ENCODE peak calls at places on chromosomes 1 and 21, in ten cellular contexts. One of them, this sample, is unnamed.

GRCh38 chr1:89335486-89335885 is 28.4 kb upstream of the GBP6 start:
- DNase-seq in Peyer's patch: no peak
- DNase-seq in IMR-90: no peak
- DNase-seq in cardiac muscle cell: no peak
- DNase-seq in B cell: no peak
- DNase-seq in GM06990: no peak
- DNase-seq in astrocyte: no peak
- DNase-seq in heart right ventricle: no peak
- DNase-seq in CD8-positive, alpha-beta T cell: no peak
- DNase-seq in nephron progenitor cell: no peak
- DNase-seq in this sample: no peak

GRCh38 chr1:153390938-153391710 is at the start of gene S100A8:
- DNase-seq in Peyer's patch: no peak
- DNase-seq in IMR-90: no peak
- DNase-seq in cardiac muscle cell: peak; percentile 38
- DNase-seq in B cell: no peak
- DNase-seq in GM06990: no peak
- DNase-seq in astrocyte: no peak
- DNase-seq in heart right ventricle: peak; percentile 59
- DNase-seq in CD8-positive, alpha-beta T cell: no peak
- DNase-seq in nephron progenitor cell: no peak
- DNase-seq in this sample: no peak

GRCh38 chr1:53781654-53782053 is 42.7 kb upstream of the GLIS1 start:
- DNase-seq in Peyer's patch: no peak
- DNase-seq in IMR-90: peak; percentile 44
- DNase-seq in cardiac muscle cell: no peak
- DNase-seq in B cell: no peak
- DNase-seq in GM06990: no peak
- DNase-seq in astrocyte: peak; percentile 55
- DNase-seq in heart right ventricle: no peak
- DNase-seq in CD8-positive, alpha-beta T cell: no peak
- DNase-seq in nephron progenitor cell: no peak
- DNase-seq in this sample: no peak

GRCh38 chr1:2906105-2906504 is 104.6 kb upstream of the TTC34 start:
- DNase-seq in Peyer's patch: no peak
- DNase-seq in IMR-90: no peak
- DNase-seq in cardiac muscle cell: no peak
- DNase-seq in B cell: no peak
- DNase-seq in GM06990: no peak
- DNase-seq in astrocyte: no peak
- DNase-seq in heart right ventricle: peak; percentile 16
- DNase-seq in CD8-positive, alpha-beta T cell: no peak
- DNase-seq in nephron progenitor cell: no peak
- DNase-seq in this sample: no peak

GRCh38 chr21:29849735-29850176 is 90.0 kb downstream of the GRIK1 start:
- DNase-seq in Peyer's patch: no peak
- DNase-seq in IMR-90: peak; percentile 57
- DNase-seq in cardiac muscle cell: peak; percentile 74
- DNase-seq in B cell: peak; percentile 31
- DNase-seq in GM06990: peak; percentile 4
- DNase-seq in astrocyte: peak; percentile 20
- DNase-seq in heart right ventricle: peak; percentile 39
- DNase-seq in CD8-positive, alpha-beta T cell: no peak
- DNase-seq in nephron progenitor cell: peak; percentile 52
- DNase-seq in this sample: no peak

GRCh38 chr1:207603777-207604176 is 41.2 kb upstream of the CR1L start:
- DNase-seq in Peyer's patch: no peak
- DNase-seq in IMR-90: peak; percentile 57
- DNase-seq in cardiac muscle cell: no peak
- DNase-seq in B cell: no peak
- DNase-seq in GM06990: no peak
- DNase-seq in astrocyte: peak; percentile 3
- DNase-seq in heart right ventricle: no peak
- DNase-seq in CD8-positive, alpha-beta T cell: no peak
- DNase-seq in nephron progenitor cell: no peak
- DNase-seq in this sample: no peak

GRCh38 chr1:211698161-211699026 is 23.0 kb upstream of the NEK2 start:
- DNase-seq in Peyer's patch: peak; percentile 85
- DNase-seq in IMR-90: peak; percentile 41
- DNase-seq in cardiac muscle cell: peak; percentile 83
- DNase-seq in B cell: peak; percentile 72
- DNase-seq in GM06990: peak; percentile 82
- DNase-seq in astrocyte: peak; percentile 29
- DNase-seq in heart right ventricle: peak; percentile 64
- DNase-seq in CD8-positive, alpha-beta T cell: peak; percentile 70
- DNase-seq in nephron progenitor cell: peak; percentile 89
- DNase-seq in this sample: peak; percentile 85

GRCh38 chr1:211829343-211830054 is 1.1 kb downstream of the LPGAT1 start:
- DNase-seq in Peyer's patch: peak; percentile 26
- DNase-seq in IMR-90: no peak
- DNase-seq in cardiac muscle cell: peak; percentile 74
- DNase-seq in B cell: no peak
- DNase-seq in GM06990: peak; percentile 14
- DNase-seq in astrocyte: peak; percentile 10
- DNase-seq in heart right ventricle: peak; percentile 12
- DNase-seq in CD8-positive, alpha-beta T cell: no peak
- DNase-seq in nephron progenitor cell: peak; percentile 52
- DNase-seq in this sample: no peak

GRCh38 chr1:206656936-206657335 is 21.6 kb downstream of the DYRK3 start:
- DNase-seq in Peyer's patch: no peak
- DNase-seq in IMR-90: no peak
- DNase-seq in cardiac muscle cell: no peak
- DNase-seq in B cell: no peak
- DNase-seq in GM06990: no peak
- DNase-seq in astrocyte: no peak
- DNase-seq in heart right ventricle: no peak
- DNase-seq in CD8-positive, alpha-beta T cell: no peak
- DNase-seq in nephron progenitor cell: no peak
- DNase-seq in this sample: no peak

GRCh38 chr1:224632921-224633321 is 16.8 kb downstream of the CNIH3 start:
- DNase-seq in Peyer's patch: no peak
- DNase-seq in IMR-90: peak; percentile 30
- DNase-seq in cardiac muscle cell: no peak
- DNase-seq in B cell: no peak
- DNase-seq in GM06990: no peak
- DNase-seq in astrocyte: peak; percentile 90
- DNase-seq in heart right ventricle: no peak
- DNase-seq in CD8-positive, alpha-beta T cell: no peak
- DNase-seq in nephron progenitor cell: no peak
- DNase-seq in this sample: no peak

DNA sequence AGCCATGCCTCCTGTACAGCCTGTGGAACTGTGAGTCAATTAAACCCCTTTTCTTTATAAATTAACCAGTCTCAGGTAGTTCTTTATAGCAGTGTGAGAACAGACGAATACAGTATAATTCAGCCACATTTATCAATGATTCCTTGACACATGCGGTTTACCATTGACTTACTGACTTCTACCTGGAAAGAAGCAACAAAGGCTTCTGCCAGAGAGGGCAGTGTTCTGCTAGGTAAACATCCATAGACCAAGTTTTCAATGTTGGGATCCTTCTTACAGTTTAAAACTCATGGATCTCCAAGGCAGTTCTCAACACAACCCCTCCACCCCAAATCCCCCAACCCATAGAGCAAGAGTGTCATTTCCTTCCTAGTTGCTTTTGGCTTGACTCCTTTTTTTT is 150.6 kb downstream of the ZNF648 start:
- DNase-seq in Peyer's patch: no peak
- DNase-seq in IMR-90: no peak
- DNase-seq in cardiac muscle cell: peak; percentile 1
- DNase-seq in B cell: no peak
- DNase-seq in GM06990: no peak
- DNase-seq in astrocyte: no peak
- DNase-seq in heart right ventricle: no peak
- DNase-seq in CD8-positive, alpha-beta T cell: no peak
- DNase-seq in nephron progenitor cell: no peak
- DNase-seq in this sample: no peak
- TF ChIP-seq CTCF in Peyer's patch: no peak
- TF ChIP-seq CTCF in IMR-90: no peak
- TF ChIP-seq CTCF in cardiac muscle cell: no peak
- TF ChIP-seq CTCF in B cell: no peak
- TF ChIP-seq CTCF in GM06990: peak; percentile 36
- TF ChIP-seq CTCF in astrocyte: no peak
- TF ChIP-seq CTCF in heart right ventricle: peak; percentile 5
- TF ChIP-seq CTCF in CD8-positive, alpha-beta T cell: no peak
- TF ChIP-seq CTCF in nephron progenitor cell: peak; percentile 27
- TF ChIP-seq CTCF in this sample: no peak

GRCh38 chr1:37171651-37172050 is 137.3 kb upstream of the GRIK3 start:
- DNase-seq in Peyer's patch: no peak
- DNase-seq in IMR-90: no peak
- DNase-seq in cardiac muscle cell: no peak
- DNase-seq in B cell: no peak
- DNase-seq in GM06990: no peak
- DNase-seq in astrocyte: no peak
- DNase-seq in heart right ventricle: no peak
- DNase-seq in CD8-positive, alpha-beta T cell: no peak
- DNase-seq in nephron progenitor cell: no peak
- DNase-seq in this sample: no peak

GRCh38 chr1:37175666-37176215 is 141.4 kb upstream of the GRIK3 start:
- DNase-seq in Peyer's patch: no peak
- DNase-seq in IMR-90: no peak
- DNase-seq in cardiac muscle cell: no peak
- DNase-seq in B cell: no peak
- DNase-seq in GM06990: no peak
- DNase-seq in astrocyte: no peak
- DNase-seq in heart right ventricle: no peak
- DNase-seq in CD8-positive, alpha-beta T cell: no peak
- DNase-seq in nephron progenitor cell: no peak
- DNase-seq in this sample: no peak

GRCh38 chr1:37174876-37175275 is 140.6 kb upstream of the GRIK3 start:
- DNase-seq in Peyer's patch: no peak
- DNase-seq in IMR-90: no peak
- DNase-seq in cardiac muscle cell: no peak
- DNase-seq in B cell: no peak
- DNase-seq in GM06990: no peak
- DNase-seq in astrocyte: no peak
- DNase-seq in heart right ventricle: no peak
- DNase-seq in CD8-positive, alpha-beta T cell: no peak
- DNase-seq in nephron progenitor cell: no peak
- DNase-seq in this sample: no peak

GRCh38 chr1:37176269-37176668 is 142.0 kb upstream of the GRIK3 start:
- DNase-seq in Peyer's patch: no peak
- DNase-seq in IMR-90: no peak
- DNase-seq in cardiac muscle cell: no peak
- DNase-seq in B cell: no peak
- DNase-seq in GM06990: no peak
- DNase-seq in astrocyte: no peak
- DNase-seq in heart right ventricle: no peak
- DNase-seq in CD8-positive, alpha-beta T cell: no peak
- DNase-seq in nephron progenitor cell: no peak
- DNase-seq in this sample: no peak

DNA sequence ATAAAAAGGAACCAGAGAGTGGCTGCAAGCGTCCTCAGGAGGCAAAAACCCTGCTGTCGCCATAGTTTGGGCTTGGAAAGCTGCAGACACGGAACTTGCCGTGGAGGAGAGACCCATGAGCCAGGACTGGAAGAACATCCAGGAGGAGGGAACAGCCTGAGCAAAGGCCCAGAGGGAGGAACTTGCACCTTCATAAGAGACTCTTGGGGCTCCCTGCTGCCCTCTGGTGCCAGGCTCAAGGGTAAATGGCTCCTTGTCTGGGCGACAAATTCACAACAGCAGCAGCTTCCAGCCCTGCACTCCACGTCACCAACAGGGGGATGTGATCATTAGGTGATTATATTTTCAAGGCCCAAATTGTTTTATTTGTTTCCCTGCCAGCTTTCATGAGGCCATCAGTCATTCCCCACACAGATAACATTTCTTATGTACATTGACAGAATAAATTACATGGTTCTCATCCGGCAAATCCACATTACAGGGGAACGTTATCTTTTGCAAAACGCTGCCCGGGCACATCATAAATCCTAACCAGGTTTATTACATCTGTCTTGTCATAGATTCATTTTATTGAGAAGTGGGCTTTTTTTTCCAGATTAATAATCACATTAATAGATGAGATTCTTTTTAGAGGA is 143.0 kb upstream of the GRIK3 start:
- DNase-seq in Peyer's patch: no peak
- DNase-seq in IMR-90: peak; percentile 1
- DNase-seq in cardiac muscle cell: peak; percentile 28
- DNase-seq in B cell: no peak
- DNase-seq in GM06990: no peak
- DNase-seq in astrocyte: no peak
- DNase-seq in heart right ventricle: no peak
- DNase-seq in CD8-positive, alpha-beta T cell: no peak
- DNase-seq in nephron progenitor cell: peak; percentile 44
- DNase-seq in this sample: no peak
- TF ChIP-seq CTCF in Peyer's patch: no peak
- TF ChIP-seq CTCF in IMR-90: peak; percentile 26
- TF ChIP-seq CTCF in cardiac muscle cell: peak; percentile 36
- TF ChIP-seq CTCF in B cell: no peak
- TF ChIP-seq CTCF in GM06990: peak; percentile 75
- TF ChIP-seq CTCF in astrocyte: no peak
- TF ChIP-seq CTCF in heart right ventricle: no peak
- TF ChIP-seq CTCF in CD8-positive, alpha-beta T cell: no peak
- TF ChIP-seq CTCF in nephron progenitor cell: peak; percentile 38
- TF ChIP-seq CTCF in this sample: no peak

DNA sequence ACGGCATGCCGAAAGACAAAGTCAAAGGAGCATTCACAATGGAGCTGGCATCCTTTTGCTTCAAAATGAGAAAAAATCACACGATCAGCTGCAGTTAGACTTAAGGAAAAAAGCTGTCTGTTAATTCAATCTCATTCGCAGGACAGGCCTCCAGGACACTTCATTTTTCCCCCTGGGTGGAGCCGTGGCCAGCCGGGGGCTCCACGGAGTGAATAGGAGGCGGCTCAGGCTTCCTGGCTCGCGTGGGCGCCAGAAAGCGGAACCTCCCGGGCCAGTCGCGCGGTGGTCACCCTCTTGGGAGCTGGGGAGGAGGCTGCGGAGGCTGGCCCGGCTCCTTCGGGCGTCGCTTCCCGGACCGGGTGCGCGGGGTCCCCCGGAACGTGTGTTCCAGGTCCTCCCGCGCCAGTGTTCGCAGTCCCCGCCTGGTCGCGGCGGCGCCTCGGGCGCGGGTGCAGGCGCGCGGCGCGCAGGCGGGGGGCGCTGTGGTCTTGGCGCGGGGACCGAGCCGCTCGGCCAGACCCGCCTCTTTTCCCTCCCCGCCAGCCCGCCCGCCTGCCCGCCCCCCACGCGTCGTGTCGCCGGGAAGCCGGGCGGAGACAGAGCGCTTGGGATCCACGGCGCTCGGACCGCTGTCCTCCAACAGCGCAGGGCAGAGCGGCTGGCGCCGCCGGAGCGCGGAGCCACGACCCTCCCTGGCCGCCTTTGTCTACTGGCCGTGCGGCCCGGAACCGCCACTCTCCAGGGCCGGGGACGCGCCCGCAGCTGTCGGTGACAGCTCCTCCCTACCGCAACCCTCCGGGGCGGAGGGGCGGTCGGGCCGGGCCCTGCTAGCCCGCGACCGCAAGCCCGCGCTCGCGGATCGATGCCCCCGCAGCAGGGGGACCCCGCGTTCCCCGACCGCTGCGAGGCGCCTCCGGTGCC is at the start of gene RHOU:
- DNase-seq in Peyer's patch: peak; percentile 19
- DNase-seq in IMR-90: peak; percentile 37
- DNase-seq in cardiac muscle cell: peak; percentile 72
- DNase-seq in B cell: peak; percentile 65
- DNase-seq in GM06990: peak; percentile 13
- DNase-seq in astrocyte: peak; percentile 18
- DNase-seq in heart right ventricle: peak; percentile 70
- DNase-seq in CD8-positive, alpha-beta T cell: peak; percentile 53
- DNase-seq in nephron progenitor cell: peak; percentile 84
- DNase-seq in this sample: peak; percentile 66
- TF ChIP-seq CTCF in Peyer's patch: peak; percentile 58
- TF ChIP-seq CTCF in IMR-90: peak; percentile 71
- TF ChIP-seq CTCF in cardiac muscle cell: peak; percentile 42
- TF ChIP-seq CTCF in B cell: no peak
- TF ChIP-seq CTCF in GM06990: no peak
- TF ChIP-seq CTCF in astrocyte: no peak
- TF ChIP-seq CTCF in heart right ventricle: peak; percentile 59
- TF ChIP-seq CTCF in CD8-positive, alpha-beta T cell: peak; percentile 73
- TF ChIP-seq CTCF in nephron progenitor cell: peak; percentile 50
- TF ChIP-seq CTCF in this sample: peak; percentile 69

GRCh38 chr1:32205401-32206370 is at the start of gene IQCC:
- DNase-seq in Peyer's patch: peak; percentile 79
- DNase-seq in IMR-90: peak; percentile 74
- DNase-seq in cardiac muscle cell: peak; percentile 94
- DNase-seq in B cell: peak; percentile 91
- DNase-seq in GM06990: peak; percentile 87
- DNase-seq in astrocyte: peak; percentile 59
- DNase-seq in heart right ventricle: peak; percentile 84
- DNase-seq in CD8-positive, alpha-beta T cell: peak; percentile 68
- DNase-seq in nephron progenitor cell: peak; percentile 89
- DNase-seq in this sample: peak; percentile 83
- TF ChIP-seq CTCF in Peyer's patch: no peak
- TF ChIP-seq CTCF in IMR-90: no peak
- TF ChIP-seq CTCF in cardiac muscle cell: no peak
- TF ChIP-seq CTCF in B cell: no peak
- TF ChIP-seq CTCF in GM06990: no peak
- TF ChIP-seq CTCF in astrocyte: no peak
- TF ChIP-seq CTCF in heart right ventricle: no peak
- TF ChIP-seq CTCF in CD8-positive, alpha-beta T cell: no peak
- TF ChIP-seq CTCF in nephron progenitor cell: no peak
- TF ChIP-seq CTCF in this sample: no peak

This sample was measured in natural killer cell.